ENCODE peak calls at places on chromosomes 6 and 20, in nine cellular contexts. One of them, this sample, is unnamed. For H3K9me3, the result is how much of the 10 kb centered on the place peaks cover.

GRCh38 chr6:129901910-129902309 is 40.8 kb upstream of the TMEM244 start:
- DNase-seq in ascending aorta: no peak
- DNase-seq in esophagus squamous epithelium: no peak
- DNase-seq in IMR-90: peak
- DNase-seq in RWPE2: no peak
- DNase-seq in left ventricle myocardium inferior: no peak
- DNase-seq in effector memory CD4-positive, alpha-beta T cell: no peak
- DNase-seq in HCT116: no peak
- DNase-seq in H1: no peak
- DNase-seq in this sample: no peak

GRCh38 chr6:130676077-130676772 is 151.0 kb upstream of the SMLR1 start:
- DNase-seq in ascending aorta: no peak
- DNase-seq in esophagus squamous epithelium: no peak
- DNase-seq in IMR-90: no peak
- DNase-seq in RWPE2: no peak
- DNase-seq in left ventricle myocardium inferior: no peak
- DNase-seq in effector memory CD4-positive, alpha-beta T cell: no peak
- DNase-seq in HCT116: no peak
- DNase-seq in H1: no peak
- DNase-seq in this sample: no peak

GRCh38 chr6:144697389-144697788 is 412.3 kb downstream of the UTRN start:
- DNase-seq in ascending aorta: no peak
- DNase-seq in esophagus squamous epithelium: no peak
- DNase-seq in IMR-90: no peak
- DNase-seq in RWPE2: no peak
- DNase-seq in left ventricle myocardium inferior: no peak
- DNase-seq in effector memory CD4-positive, alpha-beta T cell: no peak
- DNase-seq in HCT116: no peak
- DNase-seq in H1: no peak
- DNase-seq in this sample: no peak

GRCh38 chr6:142152731-142153130 is 5.7 kb downstream of the VTA1 start:
- DNase-seq in ascending aorta: no peak
- DNase-seq in esophagus squamous epithelium: no peak
- DNase-seq in IMR-90: peak
- DNase-seq in RWPE2: no peak
- DNase-seq in left ventricle myocardium inferior: no peak
- DNase-seq in effector memory CD4-positive, alpha-beta T cell: no peak
- DNase-seq in HCT116: no peak
- DNase-seq in H1: no peak
- DNase-seq in this sample: no peak

GRCh38 chr6:129981598-129981997 is 36.8 kb upstream of the L3MBTL3 start:
- DNase-seq in ascending aorta: no peak
- DNase-seq in esophagus squamous epithelium: no peak
- DNase-seq in IMR-90: peak
- DNase-seq in RWPE2: no peak
- DNase-seq in left ventricle myocardium inferior: no peak
- DNase-seq in effector memory CD4-positive, alpha-beta T cell: no peak
- DNase-seq in HCT116: peak
- DNase-seq in H1: no peak
- DNase-seq in this sample: no peak

GRCh38 chr6:20918868-20919267 is 384.6 kb downstream of the CDKAL1 start:
- DNase-seq in ascending aorta: no peak
- DNase-seq in esophagus squamous epithelium: no peak
- DNase-seq in IMR-90: no peak
- DNase-seq in RWPE2: no peak
- DNase-seq in left ventricle myocardium inferior: no peak
- DNase-seq in effector memory CD4-positive, alpha-beta T cell: no peak
- DNase-seq in HCT116: no peak
- DNase-seq in H1: no peak
- DNase-seq in this sample: no peak

GRCh38 chr6:35586542-35586941 is 73.8 kb upstream of the TULP1 start:
- DNase-seq in ascending aorta: no peak
- DNase-seq in esophagus squamous epithelium: no peak
- DNase-seq in IMR-90: no peak
- DNase-seq in RWPE2: no peak
- DNase-seq in left ventricle myocardium inferior: no peak
- DNase-seq in effector memory CD4-positive, alpha-beta T cell: no peak
- DNase-seq in HCT116: no peak
- DNase-seq in H1: no peak
- DNase-seq in this sample: no peak

GRCh38 chr6:161353208-161353613 is 79.3 kb upstream of the AGPAT4 start:
- DNase-seq in ascending aorta: no peak
- DNase-seq in esophagus squamous epithelium: no peak
- DNase-seq in IMR-90: no peak
- DNase-seq in RWPE2: no peak
- DNase-seq in left ventricle myocardium inferior: no peak
- DNase-seq in effector memory CD4-positive, alpha-beta T cell: no peak
- DNase-seq in HCT116: peak
- DNase-seq in H1: peak
- DNase-seq in this sample: no peak

GRCh38 chr6:84645563-84646266 is 118.7 kb downstream of the TBX18 start:
- DNase-seq in ascending aorta: no peak
- DNase-seq in esophagus squamous epithelium: no peak
- DNase-seq in IMR-90: peak
- DNase-seq in RWPE2: no peak
- DNase-seq in left ventricle myocardium inferior: no peak
- DNase-seq in effector memory CD4-positive, alpha-beta T cell: no peak
- DNase-seq in HCT116: no peak
- DNase-seq in H1: no peak
- DNase-seq in this sample: no peak

GRCh38 chr6:159089909-159090308 is 45.1 kb upstream of the TAGAP start:
- DNase-seq in ascending aorta: no peak
- DNase-seq in esophagus squamous epithelium: no peak
- DNase-seq in IMR-90: no peak
- DNase-seq in RWPE2: no peak
- DNase-seq in left ventricle myocardium inferior: no peak
- DNase-seq in effector memory CD4-positive, alpha-beta T cell: no peak
- DNase-seq in HCT116: no peak
- DNase-seq in H1: no peak
- DNase-seq in this sample: no peak

GRCh38 chr6:152309648-152310047 is 327.5 kb downstream of the SYNE1 start:
- DNase-seq in ascending aorta: no peak
- DNase-seq in esophagus squamous epithelium: no peak
- DNase-seq in IMR-90: no peak
- DNase-seq in RWPE2: no peak
- DNase-seq in left ventricle myocardium inferior: no peak
- DNase-seq in effector memory CD4-positive, alpha-beta T cell: peak
- DNase-seq in HCT116: no peak
- DNase-seq in H1: no peak
- DNase-seq in this sample: no peak

GRCh38 chr6:20605581-20605980 is 71.3 kb downstream of the CDKAL1 start:
- DNase-seq in ascending aorta: no peak
- DNase-seq in esophagus squamous epithelium: no peak
- DNase-seq in IMR-90: peak
- DNase-seq in RWPE2: no peak
- DNase-seq in left ventricle myocardium inferior: no peak
- DNase-seq in effector memory CD4-positive, alpha-beta T cell: no peak
- DNase-seq in HCT116: no peak
- DNase-seq in H1: no peak
- DNase-seq in this sample: no peak

GRCh38 chr6:16187185-16187584 is 51.2 kb upstream of the GMPR start:
- DNase-seq in ascending aorta: no peak
- DNase-seq in esophagus squamous epithelium: no peak
- DNase-seq in IMR-90: no peak
- DNase-seq in RWPE2: no peak
- DNase-seq in left ventricle myocardium inferior: no peak
- DNase-seq in effector memory CD4-positive, alpha-beta T cell: no peak
- DNase-seq in HCT116: no peak
- DNase-seq in H1: no peak
- DNase-seq in this sample: no peak

GRCh38 chr6:160108077-160108476 is 13.5 kb upstream of the SLC22A1 start:
- DNase-seq in ascending aorta: no peak
- DNase-seq in esophagus squamous epithelium: no peak
- DNase-seq in IMR-90: no peak
- DNase-seq in RWPE2: no peak
- DNase-seq in left ventricle myocardium inferior: no peak
- DNase-seq in effector memory CD4-positive, alpha-beta T cell: no peak
- DNase-seq in HCT116: no peak
- DNase-seq in H1: no peak
- DNase-seq in this sample: no peak

GRCh38 chr20:11266571-11266970 is 592.8 kb upstream of the JAG1 start:
- DNase-seq in ascending aorta: no peak
- DNase-seq in esophagus squamous epithelium: no peak
- DNase-seq in IMR-90: peak
- DNase-seq in RWPE2: no peak
- DNase-seq in left ventricle myocardium inferior: no peak
- DNase-seq in effector memory CD4-positive, alpha-beta T cell: no peak
- DNase-seq in HCT116: no peak
- DNase-seq in H1: no peak
- DNase-seq in this sample: no peak

GRCh38 chr6:115704028-115704427 is 356.7 kb downstream of the FRK start:
- DNase-seq in ascending aorta: no peak
- DNase-seq in esophagus squamous epithelium: no peak
- DNase-seq in IMR-90: no peak
- DNase-seq in RWPE2: no peak
- DNase-seq in left ventricle myocardium inferior: no peak
- DNase-seq in effector memory CD4-positive, alpha-beta T cell: no peak
- DNase-seq in HCT116: no peak
- DNase-seq in H1: no peak
- DNase-seq in this sample: no peak
- H3K9me3 ChIP-seq in ascending aorta: under half
- H3K9me3 ChIP-seq in esophagus squamous epithelium: under half
- H3K9me3 ChIP-seq in IMR-90: under half
- H3K9me3 ChIP-seq in RWPE2: under half
- H3K9me3 ChIP-seq in left ventricle myocardium inferior: under half
- H3K9me3 ChIP-seq in effector memory CD4-positive, alpha-beta T cell: under half
- H3K9me3 ChIP-seq in HCT116: under half
- H3K9me3 ChIP-seq in H1: under half
- H3K9me3 ChIP-seq in this sample: under half

GRCh38 chr6:51842487-51843469 is 244.6 kb downstream of the PKHD1 start:
- DNase-seq in ascending aorta: no peak
- DNase-seq in esophagus squamous epithelium: no peak
- DNase-seq in IMR-90: no peak
- DNase-seq in RWPE2: no peak
- DNase-seq in left ventricle myocardium inferior: no peak
- DNase-seq in effector memory CD4-positive, alpha-beta T cell: no peak
- DNase-seq in HCT116: no peak
- DNase-seq in H1: no peak
- DNase-seq in this sample: no peak
- H3K27ac ChIP-seq in ascending aorta: no peak
- H3K27ac ChIP-seq in esophagus squamous epithelium: no peak
- H3K27ac ChIP-seq in IMR-90: no peak
- H3K27ac ChIP-seq in RWPE2: no peak
- H3K27ac ChIP-seq in left ventricle myocardium inferior: no peak
- H3K27ac ChIP-seq in effector memory CD4-positive, alpha-beta T cell: no peak
- H3K27ac ChIP-seq in HCT116: no peak
- H3K27ac ChIP-seq in H1: no peak
- H3K27ac ChIP-seq in this sample: no peak

DNA sequence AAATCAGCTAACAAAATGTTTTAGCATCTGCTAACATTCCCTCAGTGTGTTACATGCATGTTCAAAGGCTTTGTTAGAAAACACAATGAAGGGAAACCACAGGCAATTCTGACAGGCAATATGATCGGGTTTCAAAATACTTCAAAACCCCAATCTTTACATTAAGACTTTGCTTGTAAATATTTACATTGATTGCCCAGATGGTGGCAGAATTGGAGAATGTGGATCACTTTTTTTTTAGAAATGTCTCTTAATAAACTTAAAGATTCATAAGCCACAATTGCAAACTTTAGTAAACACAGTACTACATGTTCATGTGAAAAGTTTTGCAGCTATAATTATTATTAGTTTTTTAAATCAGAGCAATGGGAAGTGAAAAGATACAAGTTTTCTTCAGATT is 928.5 kb upstream of the FLRT3 start:
- DNase-seq in ascending aorta: no peak
- DNase-seq in esophagus squamous epithelium: no peak
- DNase-seq in IMR-90: no peak
- DNase-seq in RWPE2: no peak
- DNase-seq in left ventricle myocardium inferior: no peak
- DNase-seq in effector memory CD4-positive, alpha-beta T cell: no peak
- DNase-seq in HCT116: no peak
- DNase-seq in H1: no peak
- DNase-seq in this sample: no peak
- H3K9me3 ChIP-seq in ascending aorta: under half
- H3K9me3 ChIP-seq in esophagus squamous epithelium: under half
- H3K9me3 ChIP-seq in IMR-90: under half
- H3K9me3 ChIP-seq in RWPE2: under half
- H3K9me3 ChIP-seq in left ventricle myocardium inferior: under half
- H3K9me3 ChIP-seq in effector memory CD4-positive, alpha-beta T cell: under half
- H3K9me3 ChIP-seq in HCT116: under half
- H3K9me3 ChIP-seq in H1: under half
- H3K9me3 ChIP-seq in this sample: under half

DNA sequence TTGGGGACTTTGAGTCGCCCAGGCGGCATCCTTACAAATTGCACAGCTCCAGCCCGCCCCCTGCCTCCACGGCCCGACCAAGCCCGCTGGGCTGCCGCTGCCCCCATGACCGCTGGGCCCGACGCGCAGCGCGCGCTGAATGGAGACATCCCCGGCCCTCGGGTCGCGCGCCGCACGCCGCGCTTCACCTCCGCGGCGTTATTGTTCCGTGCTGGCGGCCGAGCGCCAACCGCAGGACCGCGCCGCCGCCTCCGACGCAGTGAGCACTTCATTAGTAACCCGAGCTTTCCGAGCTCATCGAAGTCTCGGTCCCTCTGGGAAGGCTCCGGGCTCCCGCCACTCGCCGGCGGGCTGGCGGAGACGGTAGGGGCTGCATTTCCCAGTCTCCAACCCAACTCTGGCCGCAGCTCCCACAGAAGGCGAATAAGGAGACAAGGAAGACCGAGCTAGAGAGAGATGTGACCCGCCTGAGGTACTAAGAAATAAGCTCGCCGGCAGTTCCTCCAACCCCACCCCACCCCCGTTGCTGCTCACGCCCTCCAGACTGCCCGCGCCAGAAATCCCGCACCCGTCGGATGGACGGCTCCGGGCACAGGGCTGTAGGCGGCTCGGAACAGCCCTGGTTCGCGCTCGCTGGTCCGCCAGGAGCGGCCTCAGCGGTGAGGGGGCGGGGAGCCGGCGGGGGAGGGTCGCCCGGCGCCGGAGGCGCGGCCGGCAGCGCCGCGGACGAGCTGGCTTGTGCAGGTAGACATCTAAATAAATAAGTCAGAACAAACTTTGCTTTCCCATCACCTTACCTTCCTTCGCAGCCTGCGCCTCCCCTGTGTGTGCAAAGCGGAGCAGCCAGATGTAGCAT is 683 bp downstream of the EPHA7 start:
- DNase-seq in ascending aorta: no peak
- DNase-seq in esophagus squamous epithelium: no peak
- DNase-seq in IMR-90: no peak
- DNase-seq in RWPE2: no peak
- DNase-seq in left ventricle myocardium inferior: peak
- DNase-seq in effector memory CD4-positive, alpha-beta T cell: no peak
- DNase-seq in HCT116: no peak
- DNase-seq in H1: peak
- DNase-seq in this sample: no peak
- H3K27ac ChIP-seq in ascending aorta: no peak
- H3K27ac ChIP-seq in esophagus squamous epithelium: no peak
- H3K27ac ChIP-seq in IMR-90: no peak
- H3K27ac ChIP-seq in RWPE2: peak
- H3K27ac ChIP-seq in left ventricle myocardium inferior: peak
- H3K27ac ChIP-seq in effector memory CD4-positive, alpha-beta T cell: no peak
- H3K27ac ChIP-seq in HCT116: no peak
- H3K27ac ChIP-seq in H1: no peak
- H3K27ac ChIP-seq in this sample: no peak

GRCh38 chr20:20134941-20135572 is 82.7 kb downstream of the CFAP61 start:
- DNase-seq in ascending aorta: no peak
- DNase-seq in esophagus squamous epithelium: no peak
- DNase-seq in IMR-90: no peak
- DNase-seq in RWPE2: no peak
- DNase-seq in left ventricle myocardium inferior: no peak
- DNase-seq in effector memory CD4-positive, alpha-beta T cell: no peak
- DNase-seq in HCT116: no peak
- DNase-seq in H1: no peak
- DNase-seq in this sample: no peak
- H3K9me3 ChIP-seq in ascending aorta: under half
- H3K9me3 ChIP-seq in esophagus squamous epithelium: under half
- H3K9me3 ChIP-seq in IMR-90: under half
- H3K9me3 ChIP-seq in RWPE2: under half
- H3K9me3 ChIP-seq in left ventricle myocardium inferior: half or more
- H3K9me3 ChIP-seq in effector memory CD4-positive, alpha-beta T cell: under half
- H3K9me3 ChIP-seq in HCT116: under half
- H3K9me3 ChIP-seq in H1: under half
- H3K9me3 ChIP-seq in this sample: under half